ENCODE peak calls at places on chromosomes 13 and 19, in four cellular contexts. F, V, S and X are unnamed samples.

GRCh38 chr13:92959790-92960189 is 266.8 kb upstream of the GPC6 start:
- DNase-seq in V (no peak), F (no peak), S (no peak), X (no peak)

GRCh38 chr13:95624020-95624419 is 20.5 kb downstream of the DZIP1 start:
- DNase-seq in V (no peak), F (no peak), S (no peak), X (no peak)

GRCh38 chr19:41431426-41432386 is 4.5 kb upstream of the B3GNT8 start:
- DNase-seq in F (no peak), V (no peak), S (no peak), X (no peak)

GRCh38 chr13:50589139-50589538 is 254.4 kb downstream of the DLEU7 start:
- DNase-seq in V (no peak), S (peak; percentile 14), F (peak; percentile 93), X (no peak)

GRCh38 chr19:16895467-16896097 is 6.8 kb downstream of the F2RL3 start:
- DNase-seq in S (no peak), V (no peak), F (no peak), X (no peak)

GRCh38 chr19:13033819-13034611 is 38.7 kb downstream of the NFIX start:
- DNase-seq in S (no peak), F (peak; percentile 88), V (no peak), X (no peak)

GRCh38 chr13:89465366-89465765 is 1794.2 kb downstream of the SLITRK5 start:
- DNase-seq in V (no peak), S (no peak), F (no peak), X (no peak)

GRCh38 chr13:111857336-111857735 is 209.6 kb upstream of the SOX1 start:
- DNase-seq in V (no peak), F (no peak), S (no peak), X (no peak)

GRCh38 chr19:47778089-47778953 is at the start of gene SELENOW:
- DNase-seq in S (no peak), V (peak; percentile 74), F (peak; percentile 72), X (peak; percentile 59)

GRCh38 chr19:3479177-3479818 is 1.0 kb downstream of the SMIM24 start:
- DNase-seq in S (no peak), F (no peak), V (peak; percentile 44), X (no peak)